ENCODE peak calls at places on chromosome 14, in six cellular contexts. X, F, G, A, V and C are unnamed samples.

GRCh38 chr14:101506921-101507300 is 54.4 kb upstream of the DIO3 start:
- DNase-seq in X (no peak), F (no peak), G (no peak), A (no peak), V (no peak), C (peak; percentile 61)

GRCh38 chr14:21526672-21527319 is 650 bp upstream of the SALL2 start:
- DNase-seq in X (no peak), F (no peak), G (no peak), A (no peak), V (no peak), C (no peak)

GRCh38 chr14:60215520-60216195 is 33.4 kb upstream of the PPM1A start:
- DNase-seq in X (no peak), F (no peak), G (no peak), A (no peak), V (no peak), C (no peak)

GRCh38 chr14:72619071-72619710 is 274.7 kb downstream of the DPF3 start:
- DNase-seq in X (peak; percentile 66), F (no peak), G (no peak), A (peak; percentile 70), V (no peak), C (peak; percentile 66)

GRCh38 chr14:100072783-100073346 is 7.6 kb downstream of the EVL start:
- DNase-seq in X (no peak), F (no peak), G (peak; percentile 58), A (peak; percentile 30), V (no peak), C (no peak)

GRCh38 chr14:58131386-58131785 is 20.6 kb downstream of the ARMH4 start:
- DNase-seq in X (peak; percentile 9), F (peak; percentile 21), G (no peak), A (no peak), V (no peak), C (no peak)

GRCh38 chr14:73887704-73888459 is 1.2 kb downstream of the ZNF410 start:
- DNase-seq in X (no peak), F (no peak), G (no peak), A (no peak), V (no peak), C (no peak)

GRCh38 chr14:49972840-49973239 is 80.0 kb downstream of the ARF6 start:
- DNase-seq in X (peak; percentile 93), F (peak; percentile 38), G (peak; percentile 35), A (no peak), V (no peak), C (no peak)

GRCh38 chr14:100554082-100554677 is 33.0 kb downstream of the BEGAIN start:
- DNase-seq in X (no peak), F (peak; percentile 49), G (no peak), A (no peak), V (peak; percentile 63), C (no peak)

DNA sequence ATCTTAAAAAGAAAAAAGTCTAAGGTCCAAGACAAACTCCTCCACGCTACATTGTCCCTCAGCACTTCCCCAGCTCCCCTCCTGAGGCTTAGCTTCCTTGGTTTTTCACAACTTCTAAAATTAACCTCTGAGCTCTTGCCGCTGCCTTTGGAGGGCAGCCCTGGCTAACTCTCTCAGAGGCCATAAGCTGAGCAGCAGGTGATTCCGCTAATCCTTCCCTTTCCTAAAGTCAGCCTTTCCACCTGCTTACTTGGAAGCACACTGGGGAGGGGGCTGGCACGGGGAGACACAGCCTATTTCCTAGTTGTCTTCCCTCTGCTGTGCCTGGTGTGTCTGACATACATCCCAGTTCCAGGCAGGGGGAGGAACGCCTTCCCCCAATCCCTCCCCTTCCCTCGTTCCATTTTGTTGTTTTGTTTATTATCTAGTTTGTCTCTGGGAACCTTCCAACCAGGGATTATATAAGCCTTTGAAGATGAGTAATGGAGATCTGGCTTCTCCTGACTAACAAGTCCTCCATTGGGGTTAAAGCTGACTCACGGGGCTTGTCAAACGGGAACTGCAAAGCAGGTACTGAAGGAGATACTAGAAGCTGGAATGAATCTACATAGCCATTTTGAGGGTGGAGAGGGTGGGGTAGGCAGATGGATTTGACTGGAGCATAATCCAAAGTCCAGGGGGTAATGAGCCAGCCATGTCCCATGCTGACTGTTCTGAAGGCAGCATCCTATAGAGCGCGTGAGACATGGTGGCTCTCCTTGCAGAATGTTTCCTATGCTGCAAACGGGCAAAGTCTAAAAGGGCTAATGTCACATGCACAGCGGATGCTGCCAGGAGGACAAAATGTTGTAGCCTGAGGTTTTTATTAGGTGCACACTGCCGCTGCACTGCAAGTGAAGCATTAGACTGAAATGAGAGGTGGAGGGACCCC is 230.8 kb downstream of the FOXN3 start:
- DNase-seq in X (peak; percentile 65), F (no peak), G (no peak), A (no peak), V (no peak), C (no peak)
- TF ChIP-seq CTCF in X (no peak), F (no peak), G (no peak), A (no peak), V (no peak), C (no peak)

GRCh38 chr14:97116546-97116945 is 319.4 kb downstream of the VRK1 start:
- DNase-seq in X (no peak), F (no peak), G (no peak), A (no peak), V (no peak), C (no peak)

GRCh38 chr14:97117693-97118092 is 320.5 kb downstream of the VRK1 start:
- DNase-seq in X (no peak), F (no peak), G (no peak), A (no peak), V (no peak), C (no peak)

GRCh38 chr14:97120204-97121120 is 323.3 kb downstream of the VRK1 start:
- DNase-seq in X (no peak), F (no peak), G (peak; percentile 36), A (no peak), V (no peak), C (no peak)
- TF ChIP-seq CTCF in X (no peak), F (no peak), G (no peak), A (no peak), V (no peak), C (no peak)

GRCh38 chr14:39417014-39417413 is 15.2 kb downstream of the FBXO33 start:
- DNase-seq in X (peak; percentile 24), F (no peak), G (no peak), A (no peak), V (no peak), C (no peak)
- TF ChIP-seq CTCF in X (peak; percentile 21), F (no peak), G (no peak), A (no peak), V (peak; percentile 56), C (no peak)

GRCh38 chr14:89899917-89900680 is 54.4 kb downstream of the EFCAB11 start:
- DNase-seq in X (peak; percentile 68), F (no peak), G (no peak), A (no peak), V (no peak), C (no peak)
- TF ChIP-seq CTCF in X (peak; percentile 48), F (peak; percentile 22), G (peak; percentile 31), A (peak; percentile 59), V (peak; percentile 68), C (peak; percentile 26)

GRCh38 chr14:92135269-92135668 is 13.5 kb downstream of the CPSF2 start:
- DNase-seq in X (peak; percentile 55), F (no peak), G (no peak), A (no peak), V (no peak), C (no peak)
- TF ChIP-seq CTCF in X (peak; percentile 45), F (peak; percentile 34), G (peak; percentile 52), A (peak; percentile 70), V (peak; percentile 59), C (no peak)